ENCODE peak calls at places on chromosomes 12 and 14, in ten cellular contexts. P is LoVo, H is heart left ventricle, B is lower leg skin, J is head of caudate nucleus, O is sigmoid colon, X is AG04450, N is RPMI7951, R is KBM-7, U is A549. Q is an unnamed sample.

GRCh38 chr12:50222275-50222783 is 55.2 kb upstream of the CERS5 start:
- DNase-seq in J (peak; percentile 29), X (peak; percentile 89), N (peak; percentile 92), P (no peak), R (peak; percentile 75), U (peak; percentile 73), B (peak; percentile 89), H (peak; percentile 57), O (peak; percentile 90), Q (peak; percentile 76)

GRCh38 chr12:112905451-112906089 is 1.2 kb upstream of the OAS1 start:
- DNase-seq in R (no peak), B (no peak), J (no peak), O (no peak), H (no peak), U (no peak), P (peak; percentile 49), X (no peak), N (peak; percentile 16), Q (no peak)

GRCh38 chr14:96055065-96055752 is 16.0 kb downstream of the C14orf132 start:
- DNase-seq in N (peak; percentile 67), H (no peak), O (no peak), U (no peak), J (no peak), P (no peak), R (no peak), B (no peak), X (no peak), Q (no peak)

GRCh38 chr12:78864483-78865296 is at the start of gene SYT1:
- DNase-seq in R (no peak), X (peak; percentile 65), B (peak; percentile 87), H (no peak), P (no peak), N (peak; percentile 88), O (peak; percentile 79), U (peak; percentile 96), J (peak; percentile 88), Q (no peak)

GRCh38 chr12:13437541-13437940 is 241.0 kb downstream of the EMP1 start:
- DNase-seq in O (no peak), B (no peak), H (no peak), X (no peak), U (no peak), R (no peak), J (no peak), P (no peak), N (no peak), Q (no peak)

GRCh38 chr14:68820999-68821683 is 28.3 kb upstream of the ZFP36L1 start:
- DNase-seq in J (no peak), B (no peak), P (no peak), U (no peak), N (no peak), H (no peak), R (no peak), X (no peak), O (no peak), Q (no peak)

GRCh38 chr12:6553051-6553868 is 2.6 kb downstream of the IFFO1 start:
- DNase-seq in R (no peak), N (peak; percentile 98), H (peak; percentile 77), O (peak; percentile 91), P (no peak), X (no peak), U (no peak), J (no peak), B (no peak), Q (no peak)

GRCh38 chr14:22614240-22614799 is 16.2 kb downstream of the ABHD4 start:
- DNase-seq in B (no peak), R (peak; percentile 50), X (peak; percentile 84), J (no peak), O (no peak), H (no peak), N (peak; percentile 94), P (peak; percentile 95), U (peak; percentile 94), Q (no peak)

GRCh38 chr12:118773956-118774723 is 207.2 kb upstream of the SRRM4 start:
- DNase-seq in U (no peak), B (no peak), P (no peak), J (peak; percentile 81), R (no peak), H (no peak), O (no peak), X (no peak), N (no peak), Q (no peak)

GRCh38 chr12:84920331-84920730 is 7.7 kb upstream of the SLC6A15 start:
- DNase-seq in O (no peak), X (no peak), B (no peak), H (no peak), U (no peak), J (no peak), R (no peak), P (no peak), N (no peak), Q (no peak)

GRCh38 chr12:121453629-121454028 is 53.7 kb downstream of the RNF34 start:
- DNase-seq in J (no peak), N (no peak), O (no peak), P (no peak), R (no peak), H (no peak), B (no peak), U (no peak), X (no peak), Q (no peak)

GRCh38 chr12:81196595-81196994 is 118.7 kb downstream of the ACSS3 start:
- DNase-seq in P (no peak), H (no peak), R (no peak), N (no peak), J (no peak), X (no peak), O (no peak), U (no peak), B (no peak), Q (no peak)

Q was measured in K562.